ENCODE peak calls at places on chromosomes 3 and 15, in six cellular contexts. L is AG04450, I is cardiac fibroblast, T is psoas muscle, J is GM20000, D is H1. K is an unnamed sample.

GRCh38 chr15:85690546-85691226 is 104.0 kb downstream of the KLHL25 start:
- DNase-seq in D (no peak), I (no peak), L (no peak), J (peak; percentile 33), T (no peak), K (no peak)

GRCh38 chr3:70281663-70282062 is 30.8 kb downstream of the MDFIC2 start:
- DNase-seq in J (no peak), D (no peak), T (no peak), L (peak; percentile 16), I (no peak), K (no peak)

GRCh38 chr3:101248786-101249185 is 71.6 kb downstream of the IMPG2 start:
- DNase-seq in I (no peak), T (no peak), L (no peak), D (no peak), J (no peak), K (no peak)

GRCh38 chr3:123759311-123759710 is 124.8 kb downstream of the MYLK start:
- DNase-seq in L (no peak), T (no peak), J (no peak), D (peak; percentile 30), I (peak; percentile 47), K (no peak)

GRCh38 chr15:80494311-80494710 is 90.1 kb downstream of the ARNT2 start:
- DNase-seq in L (no peak), J (no peak), D (no peak), T (no peak), I (peak; percentile 82), K (no peak)

GRCh38 chr15:96392380-96393208 is 62.1 kb downstream of the NR2F2 start:
- DNase-seq in T (no peak), J (no peak), L (no peak), I (no peak), D (peak; percentile 52), K (no peak)

GRCh38 chr3:64267774-64268604 is 42.7 kb upstream of the PRICKLE2 start:
- DNase-seq in D (peak; percentile 77), L (peak; percentile 36), J (no peak), T (peak; percentile 49), I (peak; percentile 81), K (peak; percentile 59)

GRCh38 chr3:160027541-160028195 is 39.0 kb downstream of the IL12A start:
- DNase-seq in J (peak; percentile 61), T (no peak), D (no peak), L (peak; percentile 62), I (peak; percentile 60), K (no peak)

GRCh38 chr3:45137656-45138181 is 8.5 kb downstream of the CDCP1 start:
- DNase-seq in T (no peak), L (no peak), I (peak; percentile 68), D (no peak), J (no peak), K (no peak)

GRCh38 chr15:76433798-76434400 is 97.3 kb downstream of the ISL2 start:
- DNase-seq in T (no peak), J (no peak), L (no peak), D (no peak), I (peak; percentile 2), K (no peak)

GRCh38 chr15:45134682-45135604 is 5.1 kb downstream of the DUOX1 start:
- DNase-seq in T (no peak), I (no peak), D (peak; percentile 71), L (no peak), J (no peak), K (no peak)

GRCh38 chr3:136239094-136239493 is 11.0 kb upstream of the PCCB start:
- DNase-seq in J (no peak), I (no peak), T (no peak), L (no peak), D (no peak), K (no peak)

GRCh38 chr3:188402229-188402628 is 248.3 kb downstream of the LPP start:
- DNase-seq in T (no peak), L (no peak), J (no peak), I (no peak), D (no peak), K (no peak)

GRCh38 chr3:191397771-191398170 is 63.2 kb upstream of the PYDC2 start:
- DNase-seq in T (no peak), J (no peak), L (no peak), I (no peak), D (no peak), K (no peak)

GRCh38 chr15:37891754-37892368 is 42.6 kb upstream of the TMCO5A start:
- DNase-seq in J (peak; percentile 30), I (peak; percentile 72), D (no peak), T (no peak), L (peak; percentile 37), K (no peak)

GRCh38 chr15:77384589-77385359 is 35.1 kb downstream of the PEAK1 start:
- DNase-seq in L (no peak), I (no peak), D (no peak), T (no peak), J (no peak), K (no peak)

GRCh38 chr15:77036537-77037474 is 34.1 kb downstream of the TSPAN3 start:
- DNase-seq in L (no peak), T (no peak), I (peak; percentile 17), D (peak; percentile 43), J (peak; percentile 12), K (no peak)

GRCh38 chr3:134877788-134878187 is 82.7 kb downstream of the EPHB1 start:
- DNase-seq in J (no peak), D (no peak), T (no peak), I (no peak), L (no peak), K (no peak)

GRCh38 chr15:38424101-38424552 is 29.8 kb upstream of the FAM98B start:
- DNase-seq in L (no peak), T (no peak), I (no peak), J (no peak), D (no peak), K (no peak)

GRCh38 chr15:57485869-57486268 is 105.8 kb upstream of the MYZAP start:
- DNase-seq in D (no peak), I (peak; percentile 67), J (no peak), T (peak; percentile 30), L (peak; percentile 47), K (no peak)

GRCh38 chr3:161637559-161637958 is 141.0 kb downstream of the OTOL1 start:
- DNase-seq in J (no peak), I (no peak), T (no peak), D (no peak), L (no peak), K (no peak)

GRCh38 chr15:40092416-40093223 is 16.1 kb downstream of the BMF start:
- DNase-seq in T (peak; percentile 67), J (no peak), I (peak; percentile 94), D (no peak), L (peak; percentile 76), K (no peak)

GRCh38 chr3:186193534-186194450 is 84.9 kb upstream of the ETV5 start:
- DNase-seq in I (no peak), J (no peak), D (peak; percentile 80), T (peak; percentile 21), L (no peak), K (peak; percentile 50)

GRCh38 chr15:77243146-77243545 is 172.2 kb upstream of the TSPAN3 start:
- DNase-seq in J (no peak), I (peak; percentile 37), D (no peak), L (no peak), T (no peak), K (no peak)

GRCh38 chr3:23580337-23580736 is 225.4 kb upstream of the UBE2E1 start:
- DNase-seq in I (peak; percentile 72), T (no peak), J (no peak), D (no peak), L (peak; percentile 21), K (no peak)

GRCh38 chr15:29570121-29570930 is 251.9 kb downstream of the TJP1 start:
- DNase-seq in I (peak; percentile 10), L (no peak), T (no peak), D (peak; percentile 70), J (peak; percentile 33), K (peak; percentile 51)

GRCh38 chr15:34188711-34189110 is 21.2 kb downstream of the KATNBL1 start:
- DNase-seq in L (no peak), I (no peak), J (no peak), D (no peak), T (no peak), K (no peak)

GRCh38 chr3:154018100-154018696 is 103.0 kb upstream of the ARHGEF26 start:
- DNase-seq in T (no peak), D (peak; percentile 73), I (peak; percentile 37), J (peak; percentile 21), L (no peak), K (no peak)
- TF ChIP-seq CTCF in T (no peak), D (peak; percentile 72), I (peak; percentile 68), J (peak; percentile 59), L (peak; percentile 62), K (no peak)

DNA sequence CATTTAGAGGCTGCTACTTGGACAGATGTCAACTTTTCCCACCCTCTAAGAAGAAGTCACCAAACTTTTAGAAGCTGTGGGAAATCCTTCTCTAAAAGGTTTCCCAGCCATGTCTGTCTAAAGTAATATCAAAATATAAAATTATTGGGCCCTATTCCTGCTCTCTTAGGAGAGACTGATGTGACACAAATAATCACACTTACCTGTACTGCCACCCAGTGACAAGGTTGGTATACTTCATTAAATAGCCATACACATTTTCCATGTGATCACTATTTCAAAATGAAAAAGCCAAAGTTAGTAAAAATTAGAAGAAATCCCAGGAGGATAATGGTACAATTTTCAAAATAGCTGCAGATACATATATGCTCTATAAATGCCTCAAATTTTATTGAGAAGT is 12.6 kb downstream of the OSBPL11 start:
- DNase-seq in D (no peak), J (peak; percentile 15), L (no peak), I (peak; percentile 25), T (no peak), K (no peak)
- TF ChIP-seq CTCF in D (no peak), J (no peak), L (no peak), I (no peak), T (no peak), K (peak; percentile 38)

DNA sequence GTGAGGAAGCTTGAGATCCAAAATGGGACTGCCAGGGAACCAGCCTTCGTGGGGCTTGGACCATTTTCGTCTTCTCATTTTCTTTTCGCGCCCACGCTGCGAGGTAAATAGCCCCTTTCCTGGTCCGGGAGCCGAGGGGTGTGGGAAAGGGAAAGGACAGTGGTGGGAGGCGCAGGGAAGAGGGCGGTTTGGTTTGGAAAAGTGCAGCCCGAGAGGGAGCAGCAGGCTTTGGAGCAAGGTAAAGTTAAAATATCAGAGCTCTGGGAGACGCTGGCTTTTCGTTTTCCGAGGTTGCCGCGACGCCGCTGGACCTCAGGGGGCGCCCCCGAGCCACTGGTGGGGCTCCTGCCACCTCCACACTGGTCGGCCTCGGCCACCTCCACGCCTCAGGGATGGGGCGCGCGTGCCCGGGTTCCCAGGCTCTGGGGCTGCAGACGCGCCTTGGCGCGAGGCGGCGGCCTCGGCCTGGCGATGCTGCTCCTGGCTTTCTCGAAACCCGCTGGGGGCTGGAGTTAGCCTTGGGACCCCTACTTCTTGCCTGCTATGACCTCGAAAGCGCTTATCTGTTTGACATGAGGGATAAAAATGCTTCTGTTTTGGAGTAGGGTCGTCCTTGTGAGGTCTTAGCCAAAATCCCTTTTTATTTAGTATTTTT is 3.2 kb downstream of the PTPRG start:
- DNase-seq in L (peak; percentile 27), J (peak; percentile 44), T (peak; percentile 83), D (peak; percentile 96), I (peak; percentile 83), K (peak; percentile 86)
- TF ChIP-seq CTCF in L (peak; percentile 84), J (peak; percentile 18), T (peak; percentile 73), D (peak; percentile 61), I (peak; percentile 75), K (peak; percentile 65)

GRCh38 chr3:15272431-15273196 is 59.8 kb downstream of the SH3BP5 start:
- DNase-seq in J (no peak), T (no peak), D (no peak), L (no peak), I (peak; percentile 76), K (no peak)
- TF ChIP-seq CTCF in J (no peak), T (no peak), D (peak; percentile 39), L (no peak), I (no peak), K (no peak)